ENCODE peak calls at places on chromosomes 12 and 14, in six cellular contexts. K, H, W, U, E and S are unnamed samples.

GRCh38 chr14:104143071-104143470 is 4.7 kb downstream of the KIF26A start:
- DNase-seq in W (no peak), H (no peak), E (no peak), U (no peak), K (no peak), S (no peak)

GRCh38 chr12:51661199-51661598 is 70.2 kb downstream of the SCN8A start:
- DNase-seq in W (no peak), H (no peak), E (no peak), K (no peak), U (no peak), S (no peak)

GRCh38 chr12:109545826-109546225 is 27.5 kb downstream of the MMAB start:
- DNase-seq in H (no peak), U (no peak), E (no peak), W (no peak), K (no peak), S (no peak)

GRCh38 chr14:68843471-68844209 is 50.8 kb upstream of the ZFP36L1 start:
- DNase-seq in U (peak; percentile 88), H (peak; percentile 57), W (peak; percentile 73), K (peak; percentile 99), E (peak; percentile 69), S (peak; percentile 85)

GRCh38 chr12:124437121-124437520 is 130.3 kb downstream of the NCOR2 start:
- DNase-seq in K (no peak), U (no peak), H (no peak), E (no peak), W (no peak), S (no peak)

GRCh38 chr12:11497995-11498394 is 102.6 kb upstream of the PRB2 start:
- DNase-seq in H (no peak), W (no peak), U (no peak), K (no peak), E (no peak), S (no peak)

GRCh38 chr14:35365130-35366047 is 39.2 kb downstream of the NFKBIA start:
- DNase-seq in H (peak; percentile 14), U (peak; percentile 73), W (peak; percentile 60), K (peak; percentile 78), E (no peak), S (no peak)

GRCh38 chr14:73973497-73973896 is 23.4 kb downstream of the COQ6 start:
- DNase-seq in K (no peak), H (no peak), U (no peak), W (no peak), E (no peak), S (no peak)

GRCh38 chr12:113299619-113300237 is 35.2 kb downstream of the SLC8B1 start:
- DNase-seq in H (no peak), W (no peak), U (peak; percentile 46), E (no peak), K (peak; percentile 87), S (no peak)

GRCh38 chr12:128307791-128308190 is 40.8 kb downstream of the TMEM132C start:
- DNase-seq in W (no peak), U (no peak), K (no peak), H (no peak), E (no peak), S (no peak)

GRCh38 chr14:96173646-96174475 is 30.8 kb upstream of the BDKRB2 start:
- DNase-seq in U (no peak), H (no peak), W (no peak), E (no peak), K (no peak), S (no peak)

GRCh38 chr12:62006076-62006732 is 254.0 kb upstream of the USP15 start:
- DNase-seq in U (peak; percentile 36), W (no peak), K (peak; percentile 45), E (no peak), H (no peak), S (peak; percentile 18)

GRCh38 chr12:92927436-92928116 is 1.5 kb downstream of the EEA1 start:
- DNase-seq in H (no peak), U (no peak), K (no peak), W (no peak), E (no peak), S (no peak)